ENCODE peak calls at places on chromosomes 4 and X, in five cellular contexts. One of them, this sample, is unnamed.

GRCh38 chrX:56211701-56212100 is 20.5 kb upstream of the KLF8 start:
- DNase-seq in Right ventricle myocardium superior: no peak
- DNase-seq in ovary: no peak
- DNase-seq in NCI-H774: no peak
- DNase-seq in NCI-H345: no peak
- DNase-seq in this sample: no peak

GRCh38 chrX:106752101-106752678 is 25.7 kb downstream of the RNF128 start:
- DNase-seq in NCI-H774: no peak
- DNase-seq in NCI-H345: no peak
- DNase-seq in Right ventricle myocardium superior: no peak
- DNase-seq in ovary: no peak
- DNase-seq in this sample: no peak

GRCh38 chrX:111719426-111720210 is 38.6 kb downstream of the ALG13 start:
- DNase-seq in NCI-H774: no peak
- DNase-seq in Right ventricle myocardium superior: no peak
- DNase-seq in ovary: no peak
- DNase-seq in NCI-H345: no peak
- DNase-seq in this sample: no peak

GRCh38 chr4:37793562-37793961 is 32.9 kb upstream of the PGM2 start:
- DNase-seq in NCI-H774: no peak
- DNase-seq in NCI-H345: peak
- DNase-seq in ovary: no peak
- DNase-seq in Right ventricle myocardium superior: no peak
- DNase-seq in this sample: no peak

GRCh38 chrX:41116948-41117347 is 31.7 kb downstream of the USP9X start:
- DNase-seq in NCI-H345: no peak
- DNase-seq in NCI-H774: no peak
- DNase-seq in Right ventricle myocardium superior: no peak
- DNase-seq in ovary: no peak
- DNase-seq in this sample: no peak

GRCh38 chr4:77782102-77782835 is 36.9 kb downstream of the CNOT6L start:
- DNase-seq in Right ventricle myocardium superior: no peak
- DNase-seq in NCI-H774: no peak
- DNase-seq in NCI-H345: no peak
- DNase-seq in ovary: no peak
- DNase-seq in this sample: no peak

GRCh38 chrX:131704136-131704695 is 160.3 kb downstream of the OR13H1 start:
- DNase-seq in Right ventricle myocardium superior: no peak
- DNase-seq in NCI-H345: peak
- DNase-seq in NCI-H774: peak
- DNase-seq in ovary: peak
- DNase-seq in this sample: no peak

GRCh38 chr4:90220453-90220852 is 93.3 kb downstream of the CCSER1 start:
- DNase-seq in Right ventricle myocardium superior: no peak
- DNase-seq in NCI-H774: no peak
- DNase-seq in NCI-H345: no peak
- DNase-seq in ovary: no peak
- DNase-seq in this sample: no peak

GRCh38 chr4:26613735-26614134 is 29.9 kb downstream of the TBC1D19 start:
- DNase-seq in NCI-H774: no peak
- DNase-seq in Right ventricle myocardium superior: no peak
- DNase-seq in NCI-H345: no peak
- DNase-seq in ovary: no peak
- DNase-seq in this sample: no peak

GRCh38 chrX:107154787-107155620 is 36.4 kb upstream of the RBM41 start:
- DNase-seq in ovary: no peak
- DNase-seq in NCI-H345: peak
- DNase-seq in Right ventricle myocardium superior: no peak
- DNase-seq in NCI-H774: no peak
- DNase-seq in this sample: no peak

GRCh38 chr4:182853731-182854130 is 63.5 kb downstream of the DCTD start:
- DNase-seq in NCI-H774: no peak
- DNase-seq in ovary: no peak
- DNase-seq in Right ventricle myocardium superior: no peak
- DNase-seq in NCI-H345: no peak
- DNase-seq in this sample: no peak

GRCh38 chrX:21700967-21701366 is 42.8 kb upstream of the KLHL34 start:
- DNase-seq in NCI-H345: no peak
- DNase-seq in Right ventricle myocardium superior: no peak
- DNase-seq in ovary: no peak
- DNase-seq in NCI-H774: no peak
- DNase-seq in this sample: no peak

GRCh38 chr4:25423548-25423947 is 46.5 kb downstream of the ANAPC4 start:
- DNase-seq in Right ventricle myocardium superior: no peak
- DNase-seq in ovary: no peak
- DNase-seq in NCI-H345: no peak
- DNase-seq in NCI-H774: no peak
- DNase-seq in this sample: no peak

GRCh38 chrX:103464071-103464773 is 55.1 kb downstream of the RAB40A start:
- DNase-seq in Right ventricle myocardium superior: no peak
- DNase-seq in ovary: no peak
- DNase-seq in NCI-H345: peak
- DNase-seq in NCI-H774: peak
- DNase-seq in this sample: no peak

GRCh38 chr4:110793890-110794588 is 171.2 kb upstream of the PITX2 start:
- DNase-seq in Right ventricle myocardium superior: no peak
- DNase-seq in ovary: no peak
- DNase-seq in NCI-H774: no peak
- DNase-seq in NCI-H345: peak
- DNase-seq in this sample: no peak

This sample was measured in lower lobe of right lung.